ENCODE peak calls at places on chromosomes 1 and 21, in four cellular contexts. F, S, G and E are unnamed samples.

GRCh38 chr21:14991957-14992356 is 72.8 kb downstream of the NRIP1 start:
- DNase-seq in F (no peak), S (no peak), G (no peak), E (no peak)

GRCh38 chr1:35448344-35448801 is 108.8 kb downstream of the KIAA0319L start:
- DNase-seq in F (peak), S (no peak), G (peak), E (peak)

GRCh38 chr1:63746129-63746864 is 27.5 kb upstream of the ROR1 start:
- DNase-seq in F (peak), S (no peak), G (peak), E (no peak)

GRCh38 chr1:180231506-180232420 is 1.7 kb downstream of the LHX4 start:
- DNase-seq in F (no peak), S (no peak), G (no peak), E (no peak)

GRCh38 chr1:232780354-232780753 is 24.9 kb upstream of the MAP10 start:
- DNase-seq in F (no peak), S (no peak), G (no peak), E (no peak)

GRCh38 chr21:31124005-31124404 is 85.7 kb upstream of the KRTAP19-8 start:
- DNase-seq in F (no peak), S (no peak), G (no peak), E (no peak)

GRCh38 chr1:109377698-109378097 is 20.0 kb downstream of the SORT1 start:
- DNase-seq in F (no peak), S (no peak), G (no peak), E (no peak)

GRCh38 chr1:178311164-178311563 is 185.6 kb downstream of the CLEC20A start:
- DNase-seq in F (no peak), S (no peak), G (peak), E (no peak)

GRCh38 chr1:240705584-240705983 is 93.6 kb upstream of the GREM2 start:
- DNase-seq in F (peak), S (no peak), G (peak), E (no peak)

GRCh38 chr1:8384577-8384976 is 66.7 kb downstream of the SLC45A1 start:
- DNase-seq in F (peak), S (no peak), G (no peak), E (no peak)

GRCh38 chr21:42112857-42113256 is 41.7 kb downstream of the UMODL1 start:
- DNase-seq in F (no peak), S (no peak), G (peak), E (no peak)

GRCh38 chr1:8121261-8122159 is 95.4 kb upstream of the ERRFI1 start:
- DNase-seq in F (peak), S (no peak), G (no peak), E (peak)

GRCh38 chr21:34968414-34969333 is 80.4 kb downstream of the RUNX1 start:
- DNase-seq in F (no peak), S (no peak), G (no peak), E (no peak)

GRCh38 chr21:45054927-45055612 is 19.3 kb upstream of the ADARB1 start:
- DNase-seq in F (no peak), S (no peak), G (no peak), E (no peak)

GRCh38 chr1:19156676-19157075 is 53.4 kb downstream of the UBR4 start:
- DNase-seq in F (no peak), S (peak), G (peak), E (peak)

GRCh38 chr21:45302082-45303061 is 14.7 kb upstream of the POFUT2 start:
- DNase-seq in F (no peak), S (peak), G (no peak), E (peak)

GRCh38 chr1:224624432-224624831 is 8.3 kb downstream of the CNIH3 start:
- DNase-seq in F (no peak), S (no peak), G (no peak), E (no peak)

GRCh38 chr21:17463441-17463840 is 49.4 kb upstream of the CXADR start:
- DNase-seq in F (peak), S (no peak), G (peak), E (no peak)

GRCh38 chr1:9475061-9475627 is 64.1 kb upstream of the SLC25A33 start:
- DNase-seq in F (no peak), S (no peak), G (no peak), E (no peak)

GRCh38 chr1:203331224-203331623 is 19.7 kb downstream of the FMOD start:
- DNase-seq in F (no peak), S (no peak), G (no peak), E (no peak)

GRCh38 chr21:25578070-25578961 is 29.0 kb downstream of the MRPL39 start:
- DNase-seq in F (peak), S (no peak), G (no peak), E (no peak)

GRCh38 chr1:160537714-160538665 is 14.9 kb upstream of the SLAMF6 start:
- DNase-seq in F (no peak), S (no peak), G (no peak), E (no peak)

GRCh38 chr1:235079443-235079967 is 49.1 kb downstream of the TOMM20 start:
- DNase-seq in F (no peak), S (no peak), G (no peak), E (no peak)

GRCh38 chr21:45794040-45794439 is 150.5 kb downstream of the PCBP3 start:
- DNase-seq in F (no peak), S (no peak), G (no peak), E (no peak)

GRCh38 chr1:3827813-3828307 is 29.2 kb downstream of the CEP104 start:
- DNase-seq in F (no peak), S (no peak), G (no peak), E (no peak)

GRCh38 chr1:910881-911721 is 12.6 kb upstream of the SAMD11 start:
- DNase-seq in F (no peak), S (no peak), G (peak), E (no peak)

GRCh38 chr21:29718081-29718815 is 221.5 kb downstream of the GRIK1 start:
- DNase-seq in F (peak), S (no peak), G (no peak), E (no peak)

GRCh38 chr21:45930231-45930760 is 51.3 kb upstream of the COL6A1 start:
- DNase-seq in F (no peak), S (no peak), G (no peak), E (no peak)

GRCh38 chr1:17630048-17630830 is 90.7 kb downstream of the ARHGEF10L start:
- DNase-seq in F (no peak), S (peak), G (no peak), E (peak)

GRCh38 chr21:45821315-45822001 is 160.1 kb upstream of the COL6A1 start:
- DNase-seq in F (no peak), S (no peak), G (no peak), E (peak)

GRCh38 chr21:33731447-33731846 is 89.1 kb downstream of the ITSN1 start:
- DNase-seq in F (no peak), S (no peak), G (no peak), E (no peak)

GRCh38 chr1:60037061-60037460 is 36.5 kb downstream of the C1orf87 start:
- DNase-seq in F (peak), S (no peak), G (no peak), E (no peak)

GRCh38 chr21:31337991-31338891 is 5.8 kb downstream of the TIAM1 start:
- DNase-seq in F (no peak), S (no peak), G (no peak), E (no peak)

GRCh38 chr1:145962157-145963102 is 1.9 kb downstream of the ANKRD34A start:
- DNase-seq in F (no peak), S (peak), G (no peak), E (peak)

GRCh38 chr1:208069317-208069716 is 158.4 kb upstream of the CD34 start:
- DNase-seq in F (no peak), S (no peak), G (no peak), E (no peak)

GRCh38 chr1:183528577-183528976 is 56.3 kb downstream of the SMG7 start:
- DNase-seq in F (no peak), S (no peak), G (no peak), E (no peak)
- TF ChIP-seq CTCF in F (no peak), S (no peak), G (no peak), E (no peak)

DNA sequence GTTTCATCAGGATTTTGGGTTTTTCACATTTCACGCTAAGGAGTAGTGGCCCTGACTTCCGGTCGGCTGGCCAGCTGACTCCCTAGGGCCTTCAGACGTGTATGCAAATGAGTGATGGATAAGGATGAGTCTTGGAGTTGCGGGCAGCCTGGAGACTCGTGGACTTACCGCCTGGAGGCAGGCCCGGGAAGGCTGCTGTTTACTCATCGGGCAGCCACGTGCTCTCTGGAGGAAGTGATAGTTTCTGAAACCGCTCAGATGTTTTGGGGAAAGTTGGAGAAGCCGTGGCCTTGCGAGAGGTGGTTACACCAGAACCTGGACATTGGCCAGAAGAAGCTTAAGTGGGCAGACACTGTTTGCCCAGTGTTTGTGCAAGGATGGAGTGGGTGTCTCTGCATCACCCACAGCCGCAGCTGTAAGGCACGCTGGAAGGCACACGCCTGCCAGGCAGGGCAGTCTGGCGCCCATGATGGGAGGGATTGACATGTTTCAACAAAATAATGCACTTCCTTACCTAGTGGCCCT is 23.1 kb upstream of the TNFRSF1B start:
- DNase-seq in F (peak), S (peak), G (peak), E (peak)
- TF ChIP-seq CTCF in F (no peak), S (peak), G (no peak), E (no peak)

DNA sequence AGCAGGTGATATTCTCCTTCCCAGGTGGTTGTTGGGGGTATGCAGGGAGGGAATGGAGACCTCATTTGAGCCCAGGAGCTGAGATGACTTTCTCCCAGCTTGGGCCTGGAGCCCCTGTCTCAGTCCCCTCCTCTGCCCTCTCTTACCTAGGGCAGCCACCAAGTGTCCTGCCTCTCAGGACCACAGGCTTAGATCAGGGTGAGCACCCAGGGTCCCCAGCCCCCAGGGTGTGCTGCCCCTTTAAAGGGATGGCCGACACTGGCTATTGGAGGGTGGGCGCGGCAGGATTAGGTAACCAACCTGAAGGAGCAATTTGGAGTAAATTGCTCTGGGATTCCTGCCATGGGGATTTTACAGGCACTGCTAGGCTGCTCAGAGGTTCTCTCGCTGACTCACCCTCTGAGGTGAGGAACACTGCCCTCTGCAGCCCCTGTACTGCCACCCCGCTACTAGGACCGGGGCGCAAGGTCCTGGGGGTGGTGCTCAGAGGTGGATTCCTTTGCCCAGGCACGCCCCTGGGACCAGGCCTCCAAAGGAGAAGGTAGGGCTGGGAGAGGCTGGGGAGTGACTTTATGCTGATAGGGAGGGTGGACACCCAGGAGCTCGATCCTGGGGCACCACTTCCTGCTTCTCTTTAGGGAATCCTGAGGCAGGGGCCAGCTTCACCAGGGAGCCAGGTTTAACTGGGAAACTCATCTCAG is 1.5 kb downstream of the RPS6KA1 start:
- DNase-seq in F (peak), S (no peak), G (peak), E (no peak)
- TF ChIP-seq CTCF in F (no peak), S (no peak), G (peak), E (no peak)

GRCh38 chr1:53825306-53825705 is 12.8 kb downstream of the NDC1 start:
- DNase-seq in F (no peak), S (no peak), G (no peak), E (no peak)

GRCh38 chr1:53822931-53823330 is 15.2 kb downstream of the NDC1 start:
- DNase-seq in F (no peak), S (no peak), G (no peak), E (no peak)

GRCh38 chr1:53821380-53821779 is 16.7 kb downstream of the NDC1 start:
- DNase-seq in F (no peak), S (no peak), G (no peak), E (no peak)

GRCh38 chr1:53826367-53826766 is 11.7 kb downstream of the NDC1 start:
- DNase-seq in F (peak), S (no peak), G (peak), E (no peak)
- TF ChIP-seq CTCF in F (peak), S (no peak), G (peak), E (no peak)

DNA sequence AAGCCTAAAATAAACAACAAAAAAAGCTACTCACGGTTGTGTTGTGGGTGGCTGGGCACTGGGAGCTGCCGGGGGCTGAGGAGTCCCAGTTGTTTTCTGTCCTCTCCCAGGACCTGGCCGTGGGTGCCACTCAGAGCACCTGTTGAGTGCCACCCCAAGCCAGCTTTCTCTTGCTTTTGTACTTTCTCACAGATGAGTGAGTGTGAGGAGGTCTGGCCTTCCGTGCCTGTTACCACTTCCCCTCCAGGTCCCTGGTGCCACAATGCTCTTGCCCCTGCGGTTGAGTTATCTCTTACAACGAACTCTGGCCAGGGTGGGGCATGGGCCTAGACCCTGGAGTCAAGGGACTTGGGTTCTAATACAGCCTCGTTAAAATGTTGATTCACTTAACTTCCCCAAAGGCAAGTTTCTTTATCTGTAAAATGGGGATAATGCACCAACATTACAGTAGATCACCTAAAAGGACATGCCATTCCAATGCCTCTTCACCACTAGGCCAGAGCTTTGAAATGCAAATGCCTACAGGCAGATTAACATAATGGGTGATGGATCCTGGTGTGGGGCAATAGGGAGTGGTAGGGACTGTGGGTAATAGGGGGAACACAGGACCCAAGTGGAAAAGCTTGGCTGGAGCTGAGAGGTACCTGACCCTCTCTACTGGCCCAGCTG is at the start of gene CNR2:
- DNase-seq in F (no peak), S (no peak), G (no peak), E (no peak)
- TF ChIP-seq CTCF in F (no peak), S (no peak), G (no peak), E (no peak)

GRCh38 chr1:153292740-153293479 is 19.8 kb downstream of the PGLYRP3 start:
- DNase-seq in F (no peak), S (no peak), G (no peak), E (peak)

GRCh38 chr1:153292185-153292584 is 20.6 kb downstream of the PGLYRP3 start:
- DNase-seq in F (no peak), S (no peak), G (no peak), E (peak)

GRCh38 chr1:153291514-153291913 is 21.2 kb downstream of the PGLYRP3 start:
- DNase-seq in F (no peak), S (no peak), G (no peak), E (peak)

GRCh38 chr1:153293480-153293775 is 19.3 kb downstream of the PGLYRP3 start:
- DNase-seq in F (no peak), S (no peak), G (no peak), E (no peak)

DNA sequence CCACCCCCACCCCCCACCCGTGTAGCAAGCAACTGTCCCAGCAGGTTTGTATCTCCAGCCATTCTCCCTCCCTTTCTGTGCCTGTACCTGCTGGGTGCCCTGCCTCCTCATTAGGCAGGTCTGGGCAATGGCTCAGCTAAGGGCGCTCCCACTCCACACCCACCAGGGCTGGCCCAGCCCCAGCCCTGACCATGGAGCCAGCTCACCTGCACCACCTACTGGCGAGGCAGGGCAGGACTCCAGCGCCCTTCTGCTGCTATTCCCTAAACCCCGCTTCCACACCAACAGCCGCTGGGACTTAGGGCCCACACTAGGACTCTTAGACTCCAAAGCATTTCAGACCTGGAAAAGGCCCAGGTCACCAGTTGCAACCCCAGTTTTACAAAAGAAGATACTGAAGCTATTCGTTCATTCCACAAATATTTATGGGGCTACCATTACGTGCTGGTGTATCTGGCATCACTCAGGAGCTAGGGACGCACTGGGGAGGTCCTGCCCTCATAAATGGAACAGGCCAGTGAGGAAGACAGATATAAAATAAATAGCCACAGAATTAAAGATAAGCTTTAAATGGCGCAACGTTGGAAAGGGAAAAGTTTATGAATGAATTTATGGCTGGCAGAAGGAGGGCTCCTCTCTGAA is 24.0 kb downstream of the PGLYRP3 start:
- DNase-seq in F (no peak), S (no peak), G (no peak), E (peak)
- TF ChIP-seq CTCF in F (peak), S (peak), G (peak), E (no peak)

DNA sequence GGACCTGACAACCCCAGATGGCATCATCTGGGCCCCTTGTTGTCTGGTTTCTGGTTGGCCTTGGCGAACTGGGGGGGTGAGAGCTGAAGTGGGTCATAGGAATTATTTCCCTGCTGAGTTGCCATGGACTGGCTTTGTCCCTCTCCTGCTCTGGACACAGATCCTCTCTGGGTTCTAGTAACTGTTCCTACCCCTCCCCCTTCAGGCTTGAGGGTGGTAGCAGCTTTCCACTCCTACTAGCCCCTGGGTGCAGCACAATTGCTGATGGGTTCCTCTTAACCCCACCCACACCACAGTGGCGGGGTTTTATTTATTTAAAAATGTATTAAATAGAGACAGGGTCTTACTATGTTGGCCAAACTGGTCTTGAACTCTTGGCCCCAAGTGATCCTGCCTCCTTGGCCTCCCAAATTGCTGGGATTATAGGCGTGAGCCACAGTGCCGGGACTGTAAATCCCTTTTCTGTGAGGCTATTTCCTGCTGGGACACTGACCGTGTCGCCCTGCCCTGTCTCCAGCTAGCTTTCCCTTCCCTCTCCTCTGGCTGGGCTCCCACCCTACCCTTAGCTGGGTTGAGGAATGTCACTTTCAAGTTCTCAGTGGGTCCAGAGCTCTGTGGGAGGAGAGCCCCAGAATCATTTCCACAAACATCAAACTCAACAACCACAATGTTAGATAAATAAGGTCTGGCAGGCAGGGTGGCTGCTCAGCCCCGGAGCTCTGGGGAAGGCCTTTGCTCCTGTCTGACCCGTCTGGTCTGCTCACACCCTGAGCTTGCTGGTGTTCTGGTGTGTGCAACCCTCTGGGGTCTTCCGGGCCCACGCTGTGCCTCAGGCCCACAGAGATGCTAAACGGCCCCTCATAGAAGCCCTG is 112.7 kb upstream of the WNT4 start:
- DNase-seq in F (no peak), S (no peak), G (no peak), E (no peak)
- TF ChIP-seq CTCF in F (no peak), S (no peak), G (no peak), E (no peak)